ENCODE peak calls at places on chromosomes 6 and 20, in six cellular contexts. F is kidney glomerular epithelial cell, S is neural progenitor cell, H is heart left ventricle, C is AG09319, N is Calu3. X is an unnamed sample.

GRCh38 chr20:58611236-58612020 is 39.7 kb upstream of the STX16 start:
- DNase-seq in F (no peak), S (no peak), H (no peak), C (no peak), N (peak; percentile 39), X (no peak)

GRCh38 chr6:41741625-41742490 is 5.3 kb downstream of the PGC start:
- DNase-seq in F (no peak), S (no peak), H (no peak), C (no peak), N (peak; percentile 74), X (peak; percentile 59)

GRCh38 chr20:18794428-18794787 is 19.2 kb upstream of the SCP2D1 start:
- DNase-seq in F (no peak), S (no peak), H (no peak), C (no peak), N (no peak), X (peak; percentile 75)

GRCh38 chr6:137728386-137729349 is 138.4 kb upstream of the TNFAIP3 start:
- DNase-seq in F (peak; percentile 92), S (peak; percentile 49), H (no peak), C (peak; percentile 74), N (peak; percentile 47), X (peak; percentile 64)

GRCh38 chr6:125984311-125984710 is 2.0 kb upstream of the TRMT11 start:
- DNase-seq in F (no peak), S (no peak), H (no peak), C (no peak), N (no peak), X (no peak)

GRCh38 chr6:4664117-4664626 is 112.0 kb upstream of the CDYL start:
- DNase-seq in F (no peak), S (no peak), H (peak; percentile 69), C (peak; percentile 63), N (no peak), X (no peak)

GRCh38 chr6:133240511-133241087 is 558 bp upstream of the EYA4 start:
- DNase-seq in F (no peak), S (peak; percentile 70), H (peak; percentile 11), C (no peak), N (peak; percentile 72), X (peak; percentile 93)

GRCh38 chr6:5205035-5205469 is 55.7 kb downstream of the LYRM4 start:
- DNase-seq in F (no peak), S (peak; percentile 39), H (peak; percentile 16), C (no peak), N (no peak), X (no peak)

GRCh38 chr6:169953686-169954085 is 202.3 kb downstream of the ERMARD start:
- DNase-seq in F (no peak), S (no peak), H (no peak), C (no peak), N (no peak), X (no peak)

GRCh38 chr6:7730852-7731251 is 5.0 kb downstream of the BMP6 start:
- DNase-seq in F (peak; percentile 96), S (no peak), H (no peak), C (peak; percentile 29), N (peak; percentile 2), X (no peak)

GRCh38 chr6:107374264-107374663 is 85.1 kb downstream of the PDSS2 start:
- DNase-seq in F (no peak), S (no peak), H (no peak), C (no peak), N (no peak), X (no peak)

GRCh38 chr6:28922841-28923317 is 906 bp downstream of the TRIM27 start:
- DNase-seq in F (peak; percentile 27), S (peak; percentile 59), H (peak; percentile 56), C (no peak), N (peak; percentile 52), X (peak; percentile 41)

GRCh38 chr6:152293404-152293803 is 343.8 kb downstream of the SYNE1 start:
- DNase-seq in F (no peak), S (no peak), H (peak; percentile 41), C (no peak), N (no peak), X (peak; percentile 47)

GRCh38 chr6:104908031-104908430 is 48.3 kb upstream of the HACE1 start:
- DNase-seq in F (no peak), S (no peak), H (no peak), C (no peak), N (no peak), X (no peak)

GRCh38 chr6:97626586-97627441 is 343.8 kb upstream of the MMS22L start:
- DNase-seq in F (no peak), S (peak; percentile 9), H (no peak), C (peak; percentile 2), N (no peak), X (no peak)

GRCh38 chr20:58555078-58555765 is 40.0 kb upstream of the APCDD1L start:
- DNase-seq in F (peak; percentile 81), S (no peak), H (no peak), C (peak; percentile 27), N (no peak), X (no peak)

GRCh38 chr6:131116755-131117360 is 18.4 kb upstream of the AKAP7 start:
- DNase-seq in F (peak; percentile 58), S (peak; percentile 33), H (no peak), C (no peak), N (peak; percentile 58), X (peak; percentile 69)

GRCh38 chr20:52622086-52622485 is 350.1 kb upstream of the TSHZ2 start:
- DNase-seq in F (peak; percentile 7), S (no peak), H (no peak), C (no peak), N (no peak), X (no peak)

GRCh38 chr6:147508871-147509608 is 550 bp downstream of the SAMD5 start:
- DNase-seq in F (no peak), S (peak; percentile 68), H (no peak), C (no peak), N (no peak), X (peak; percentile 42)

GRCh38 chr6:148828047-148828446 is 81.2 kb downstream of the UST start:
- DNase-seq in F (no peak), S (no peak), H (no peak), C (no peak), N (no peak), X (no peak)

X was measured in SJCRH30.